ENCODE peak calls at places on chromosomes 12 and 14, in four cellular contexts. X, E, B and O are unnamed samples.

GRCh38 chr12:109056891-109057290 is 4.5 kb downstream of the USP30 start:
- DNase-seq in B (no peak), E (no peak), X (no peak), O (no peak)

GRCh38 chr12:5027436-5027835 is 16.2 kb upstream of the KCNA5 start:
- DNase-seq in B (no peak), E (no peak), X (no peak), O (no peak)

GRCh38 chr14:22432348-22432976 is 156.6 kb downstream of the DAD1 start:
- DNase-seq in E (peak), B (no peak), X (no peak), O (no peak)

GRCh38 chr14:73753043-73753886 is 39.1 kb upstream of the PNMA1 start:
- DNase-seq in E (no peak), X (no peak), B (no peak), O (no peak)

GRCh38 chr14:59305836-59306555 is 117.5 kb downstream of the DAAM1 start:
- DNase-seq in B (no peak), X (no peak), E (peak), O (no peak)

GRCh38 chr12:127998936-127999467 is 268.0 kb upstream of the TMEM132C start:
- DNase-seq in X (no peak), E (no peak), B (no peak), O (no peak)

GRCh38 chr12:52029686-52030085 is 21.6 kb upstream of the NR4A1 start:
- DNase-seq in B (no peak), X (no peak), E (no peak), O (no peak)

GRCh38 chr14:29215853-29216252 is 449.3 kb downstream of the FOXG1 start:
- DNase-seq in E (peak), X (peak), B (no peak), O (no peak)

GRCh38 chr12:106289196-106289681 is 13.3 kb upstream of the TCP11L2 start:
- DNase-seq in E (peak), B (no peak), X (no peak), O (no peak)

GRCh38 chr14:41950428-41950827 is 343.8 kb downstream of the LRFN5 start:
- DNase-seq in B (no peak), X (no peak), E (no peak), O (no peak)

GRCh38 chr12:32589165-32589891 is 89.8 kb upstream of the DNM1L start:
- DNase-seq in B (no peak), X (no peak), E (no peak), O (no peak)